ENCODE peak calls at places on chromosomes 13 and 19, in nine cellular contexts. D is DND-41, C is psoas muscle, K is adrenal gland, B is GM23338, Z is tibial nerve, L is AG10803, H is retinal pigment epithelial cell, I is sigmoid colon. Q is an unnamed sample.

GRCh38 chr13:20247963-20248362 is 15.8 kb upstream of the GJB6 start:
- DNase-seq in L (no peak), D (no peak), Z (no peak), C (no peak), H (no peak), K (no peak), I (no peak), B (no peak), Q (no peak)

GRCh38 chr19:42158926-42159325 is 26.7 kb upstream of the POU2F2 start:
- DNase-seq in B (no peak), I (no peak), H (no peak), L (peak), C (no peak), D (no peak), Z (no peak), K (no peak), Q (peak)

GRCh38 chr13:37645181-37645580 is 46.6 kb upstream of the POSTN start:
- DNase-seq in Z (no peak), K (no peak), I (no peak), D (no peak), C (no peak), B (peak), L (no peak), H (no peak), Q (peak)

GRCh38 chr13:23621316-23621645 is 51.1 kb downstream of the TNFRSF19 start:
- DNase-seq in D (no peak), I (no peak), K (peak), Z (no peak), L (peak), C (no peak), B (no peak), H (peak), Q (peak)

GRCh38 chr13:21240586-21240985 is 64.1 kb downstream of the MRPL57 start:
- DNase-seq in Z (no peak), I (no peak), B (no peak), L (peak), C (no peak), D (peak), H (peak), K (no peak), Q (peak)

GRCh38 chr19:55614711-55615552 is 9.4 kb downstream of the ZNF784 start:
- DNase-seq in H (no peak), B (peak), D (no peak), Z (no peak), L (no peak), K (no peak), I (no peak), C (no peak), Q (no peak)

GRCh38 chr13:78241278-78241919 is 322.8 kb upstream of the EDNRB start:
- DNase-seq in B (peak), D (peak), Z (no peak), I (no peak), H (peak), K (peak), L (peak), C (no peak), Q (peak)

GRCh38 chr19:38669532-38669931 is 22.1 kb downstream of the ACTN4 start:
- DNase-seq in H (no peak), Z (no peak), C (no peak), B (no peak), K (peak), L (no peak), D (peak), I (no peak), Q (no peak)

GRCh38 chr13:48268019-48268418 is 35.0 kb downstream of the ITM2B start:
- DNase-seq in Z (no peak), I (no peak), D (no peak), K (no peak), B (no peak), L (no peak), H (no peak), C (no peak), Q (no peak)

GRCh38 chr13:71874490-71874889 is 7.5 kb upstream of the DACH1 start:
- DNase-seq in C (no peak), D (no peak), L (no peak), K (no peak), H (no peak), I (no peak), B (no peak), Z (no peak), Q (no peak)

GRCh38 chr19:52992109-52993004 is 21.4 kb upstream of the ERVV-1 start:
- DNase-seq in C (peak), I (peak), K (no peak), Z (no peak), B (peak), D (no peak), L (no peak), H (no peak), Q (peak)

GRCh38 chr13:33205804-33206221 is 79.7 kb downstream of the STARD13 start:
- DNase-seq in H (no peak), B (peak), C (no peak), D (no peak), Z (no peak), K (peak), I (no peak), L (peak), Q (peak)

GRCh38 chr13:110690516-110690915 is 15.4 kb downstream of the CARS2 start:
- DNase-seq in H (no peak), Z (no peak), D (no peak), B (no peak), I (no peak), K (no peak), L (no peak), C (no peak), Q (no peak)

GRCh38 chr13:113804703-113805430 is 45.8 kb downstream of the TMEM255B start:
- DNase-seq in Z (no peak), D (no peak), I (peak), H (no peak), K (no peak), B (peak), C (no peak), L (no peak), Q (no peak)

GRCh38 chr13:113616281-113616906 is 31.8 kb downstream of the TFDP1 start:
- DNase-seq in L (no peak), B (no peak), C (no peak), I (no peak), Z (peak), H (peak), K (peak), D (no peak), Q (peak)

GRCh38 chr13:48891586-48891985 is 84.1 kb upstream of the FNDC3A start:
- DNase-seq in Z (no peak), K (peak), I (no peak), D (no peak), C (no peak), B (no peak), H (no peak), L (peak), Q (peak)

GRCh38 chr13:79861731-79862130 is 380.8 kb downstream of the NDFIP2 start:
- DNase-seq in H (no peak), B (no peak), K (no peak), L (no peak), I (no peak), C (no peak), Z (no peak), D (no peak), Q (no peak)

GRCh38 chr13:49023441-49023840 is 47.7 kb downstream of the FNDC3A start:
- DNase-seq in H (no peak), C (no peak), L (peak), I (no peak), K (no peak), Z (no peak), D (no peak), B (no peak), Q (peak)

GRCh38 chr19:7507884-7508283 is 8.0 kb upstream of the ZNF358 start:
- DNase-seq in K (peak), Z (peak), B (peak), H (peak), C (peak), D (no peak), L (peak), I (peak), Q (peak)

GRCh38 chr13:109145631-109146030 is 516.2 kb downstream of the MYO16 start:
- DNase-seq in H (peak), K (peak), B (peak), I (no peak), C (no peak), D (peak), Z (peak), L (peak), Q (peak)

GRCh38 chr19:38665219-38665931 is 17.9 kb downstream of the ACTN4 start:
- DNase-seq in L (no peak), C (no peak), B (no peak), D (no peak), Z (no peak), I (no peak), H (no peak), K (no peak), Q (no peak)

GRCh38 chr19:4537953-4538600 is 1.8 kb downstream of the LRG1 start:
- DNase-seq in B (peak), H (no peak), D (no peak), I (no peak), Z (no peak), K (no peak), L (no peak), C (no peak), Q (no peak)

GRCh38 chr19:10719466-10719961 is 1.6 kb downstream of the DNM2 start:
- DNase-seq in I (no peak), Z (no peak), H (no peak), K (peak), C (no peak), L (no peak), D (no peak), B (no peak), Q (no peak)

GRCh38 chr13:27405521-27406134 is 18.8 kb upstream of the GTF3A start:
- DNase-seq in C (no peak), I (no peak), Z (no peak), L (no peak), D (no peak), B (no peak), K (no peak), H (no peak), Q (no peak)

GRCh38 chr13:53775807-53776206 is 747.2 kb downstream of the OLFM4 start:
- DNase-seq in K (no peak), C (no peak), B (peak), H (no peak), Z (no peak), L (no peak), I (no peak), D (no peak), Q (no peak)

GRCh38 chr19:19062454-19063182 is 1.2 kb upstream of the SLC25A42 start:
- DNase-seq in Z (no peak), K (peak), D (peak), I (no peak), H (no peak), L (peak), B (peak), C (no peak), Q (peak)

GRCh38 chr19:18157465-18158063 is 4.6 kb downstream of the PIK3R2 start:
- DNase-seq in L (no peak), I (no peak), Z (no peak), H (peak), D (no peak), B (peak), C (peak), K (peak), Q (no peak)

GRCh38 chr13:103006706-103007426 is 59.4 kb downstream of the SLC10A2 start:
- DNase-seq in L (no peak), H (no peak), B (no peak), C (no peak), I (no peak), K (no peak), Z (no peak), D (no peak), Q (no peak)

GRCh38 chr19:40831502-40832430 is 18.5 kb downstream of the CYP2A6 start:
- DNase-seq in H (peak), C (no peak), K (peak), D (no peak), Z (peak), L (peak), B (no peak), I (peak), Q (peak)

GRCh38 chr19:40610396-40611064 is 9.4 kb downstream of the LTBP4 start:
- DNase-seq in Z (no peak), K (peak), B (peak), H (no peak), I (peak), C (peak), L (no peak), D (peak), Q (no peak)

GRCh38 chr13:110129076-110129475 is 177.9 kb downstream of the COL4A1 start:
- DNase-seq in B (no peak), H (no peak), L (no peak), Z (no peak), I (peak), C (no peak), K (no peak), D (no peak), Q (no peak)

GRCh38 chr13:105389373-105389772 is 1146.1 kb downstream of the EFNB2 start:
- DNase-seq in Z (no peak), D (no peak), H (no peak), L (no peak), C (no peak), K (no peak), I (no peak), B (no peak), Q (no peak)

GRCh38 chr19:51337141-51337860 is 4.6 kb downstream of the VSIG10L start:
- DNase-seq in Z (no peak), K (no peak), I (no peak), B (no peak), L (no peak), H (no peak), C (no peak), D (no peak), Q (no peak)

GRCh38 chr19:51331193-51331592 is 10.7 kb downstream of the VSIG10L start:
- DNase-seq in I (no peak), H (no peak), Z (no peak), C (no peak), L (no peak), B (no peak), K (no peak), D (no peak), Q (no peak)

GRCh38 chr19:51337861-51338562 is 3.9 kb downstream of the VSIG10L start:
- DNase-seq in H (no peak), C (no peak), D (no peak), Z (no peak), K (no peak), I (no peak), L (no peak), B (no peak), Q (no peak)

GRCh38 chr19:51330366-51330765 is 11.6 kb downstream of the VSIG10L start:
- DNase-seq in L (no peak), D (no peak), C (no peak), K (no peak), I (no peak), H (no peak), Z (no peak), B (no peak), Q (no peak)

GRCh38 chr19:51333836-51334460 is 8.0 kb downstream of the VSIG10L start:
- DNase-seq in B (peak), H (no peak), D (peak), K (no peak), L (no peak), Z (no peak), I (no peak), C (no peak), Q (no peak)
- H3K4me3 ChIP-seq in B (no peak), H (no peak), D (no peak), K (no peak), L (no peak), Z (no peak), I (no peak), C (no peak), Q (no peak)

GRCh38 chr19:308471-309205 is 17.4 kb upstream of the PLPP2 start:
- DNase-seq in I (no peak), K (no peak), L (no peak), C (no peak), B (no peak), H (no peak), D (no peak), Z (no peak), Q (no peak)

GRCh38 chr19:311813-312261 is 20.6 kb upstream of the PLPP2 start:
- DNase-seq in L (no peak), B (no peak), C (no peak), D (no peak), K (no peak), H (no peak), Z (no peak), I (no peak), Q (no peak)

GRCh38 chr19:309206-309565 is 18.0 kb upstream of the PLPP2 start:
- DNase-seq in I (no peak), H (no peak), D (no peak), C (no peak), K (no peak), L (no peak), B (no peak), Z (no peak), Q (no peak)

GRCh38 chr19:310141-310651 is 19.0 kb upstream of the PLPP2 start:
- DNase-seq in H (no peak), D (no peak), B (peak), C (no peak), Z (no peak), I (peak), L (no peak), K (no peak), Q (peak)

GRCh38 chr19:310781-311496 is 19.7 kb upstream of the PLPP2 start:
- DNase-seq in H (no peak), K (no peak), Z (no peak), D (no peak), I (no peak), B (no peak), L (no peak), C (no peak), Q (no peak)
- H3K4me3 ChIP-seq in H (no peak), K (no peak), Z (no peak), D (no peak), I (no peak), B (no peak), L (no peak), C (peak), Q (peak)

GRCh38 chr13:51613535-51613934 is 29.3 kb downstream of the WDFY2 start:
- DNase-seq in Z (no peak), C (no peak), H (no peak), I (no peak), L (no peak), B (no peak), K (no peak), D (no peak), Q (no peak)
- H3K4me3 ChIP-seq in Z (no peak), C (no peak), H (no peak), I (no peak), L (no peak), B (no peak), K (no peak), D (no peak), Q (no peak)

GRCh38 chr13:99956473-99957349 is 14.9 kb downstream of the ZIC5 start:
- DNase-seq in B (peak), K (no peak), H (no peak), D (no peak), I (no peak), C (peak), Z (no peak), L (no peak), Q (no peak)
- H3K4me3 ChIP-seq in B (peak), K (no peak), H (no peak), D (no peak), I (no peak), C (peak), Z (no peak), L (no peak), Q (peak)

GRCh38 chr13:74063533-74064100 is 70.6 kb downstream of the KLF12 start:
- DNase-seq in D (no peak), I (no peak), K (no peak), H (no peak), B (no peak), C (no peak), Z (no peak), L (no peak), Q (no peak)
- H3K4me3 ChIP-seq in D (no peak), I (no peak), K (no peak), H (no peak), B (no peak), C (peak), Z (no peak), L (no peak), Q (no peak)

GRCh38 chr19:46408611-46409039 is 4.7 kb downstream of the CCDC8 start:
- DNase-seq in H (no peak), C (peak), D (no peak), Z (peak), K (peak), I (peak), B (no peak), L (peak), Q (peak)
- H3K4me3 ChIP-seq in H (no peak), C (peak), D (no peak), Z (no peak), K (no peak), I (no peak), B (peak), L (no peak), Q (peak)

Q was measured in choroid plexus epithelial cell.